ENCODE peak calls at places on chromosomes 4 and X, in nine cellular contexts. One of them, this sample, is unnamed.

GRCh38 chr4:38162240-38162784 is 202.1 kb downstream of the PTTG2 start:
- DNase-seq in breast epithelium: no peak
- DNase-seq in Peyer's patch: no peak
- DNase-seq in transverse colon: no peak
- DNase-seq in body of pancreas: peak; percentile 59
- DNase-seq in endodermal cell: no peak
- DNase-seq in CD8-positive, alpha-beta memory T cell: no peak
- DNase-seq in psoas muscle: no peak
- DNase-seq in upper lobe of right lung: no peak
- DNase-seq in this sample: peak; percentile 82

GRCh38 chr4:142687547-142688275 is 158.4 kb downstream of the INPP4B start:
- DNase-seq in body of pancreas: no peak
- DNase-seq in breast epithelium: no peak
- DNase-seq in Peyer's patch: no peak
- DNase-seq in endodermal cell: no peak
- DNase-seq in psoas muscle: no peak
- DNase-seq in CD8-positive, alpha-beta memory T cell: no peak
- DNase-seq in transverse colon: no peak
- DNase-seq in upper lobe of right lung: no peak
- DNase-seq in this sample: no peak

GRCh38 chr4:12446650-12447049 is 1018.0 kb upstream of the HS3ST1 start:
- DNase-seq in body of pancreas: no peak
- DNase-seq in upper lobe of right lung: no peak
- DNase-seq in transverse colon: no peak
- DNase-seq in CD8-positive, alpha-beta memory T cell: no peak
- DNase-seq in Peyer's patch: no peak
- DNase-seq in psoas muscle: no peak
- DNase-seq in breast epithelium: no peak
- DNase-seq in endodermal cell: no peak
- DNase-seq in this sample: no peak

GRCh38 chrX:66030505-66031317 is 9.2 kb downstream of the VSIG4 start:
- DNase-seq in endodermal cell: peak; percentile 58
- DNase-seq in body of pancreas: no peak
- DNase-seq in psoas muscle: no peak
- DNase-seq in transverse colon: peak; percentile 25
- DNase-seq in upper lobe of right lung: no peak
- DNase-seq in CD8-positive, alpha-beta memory T cell: no peak
- DNase-seq in Peyer's patch: no peak
- DNase-seq in breast epithelium: no peak
- DNase-seq in this sample: no peak

GRCh38 chr4:183639291-183639690 is 19.7 kb downstream of the RWDD4 start:
- DNase-seq in breast epithelium: no peak
- DNase-seq in Peyer's patch: no peak
- DNase-seq in body of pancreas: no peak
- DNase-seq in transverse colon: no peak
- DNase-seq in CD8-positive, alpha-beta memory T cell: no peak
- DNase-seq in psoas muscle: no peak
- DNase-seq in upper lobe of right lung: no peak
- DNase-seq in endodermal cell: no peak
- DNase-seq in this sample: no peak

GRCh38 chr4:186653973-186654372 is 69.7 kb downstream of the FAT1 start:
- DNase-seq in upper lobe of right lung: no peak
- DNase-seq in body of pancreas: no peak
- DNase-seq in CD8-positive, alpha-beta memory T cell: no peak
- DNase-seq in psoas muscle: no peak
- DNase-seq in transverse colon: no peak
- DNase-seq in Peyer's patch: no peak
- DNase-seq in breast epithelium: no peak
- DNase-seq in endodermal cell: no peak
- DNase-seq in this sample: no peak

GRCh38 chr4:61528595-61528994 is 328.5 kb downstream of the ADGRL3 start:
- DNase-seq in psoas muscle: no peak
- DNase-seq in upper lobe of right lung: no peak
- DNase-seq in CD8-positive, alpha-beta memory T cell: no peak
- DNase-seq in Peyer's patch: no peak
- DNase-seq in breast epithelium: no peak
- DNase-seq in transverse colon: no peak
- DNase-seq in endodermal cell: no peak
- DNase-seq in body of pancreas: no peak
- DNase-seq in this sample: no peak

GRCh38 chr4:57103051-57103450 is 7.1 kb downstream of the IGFBP7 start:
- DNase-seq in upper lobe of right lung: no peak
- DNase-seq in endodermal cell: no peak
- DNase-seq in body of pancreas: no peak
- DNase-seq in psoas muscle: peak; percentile 57
- DNase-seq in CD8-positive, alpha-beta memory T cell: no peak
- DNase-seq in transverse colon: no peak
- DNase-seq in breast epithelium: no peak
- DNase-seq in Peyer's patch: no peak
- DNase-seq in this sample: no peak

GRCh38 chr4:120671538-120671937 is 251.0 kb downstream of the PRDM5 start:
- DNase-seq in endodermal cell: no peak
- DNase-seq in upper lobe of right lung: no peak
- DNase-seq in Peyer's patch: no peak
- DNase-seq in CD8-positive, alpha-beta memory T cell: no peak
- DNase-seq in body of pancreas: no peak
- DNase-seq in psoas muscle: no peak
- DNase-seq in transverse colon: no peak
- DNase-seq in breast epithelium: no peak
- DNase-seq in this sample: no peak

GRCh38 chrX:39261446-39262147 is 460.3 kb downstream of the MID1IP1 start:
- DNase-seq in upper lobe of right lung: no peak
- DNase-seq in psoas muscle: no peak
- DNase-seq in breast epithelium: no peak
- DNase-seq in Peyer's patch: no peak
- DNase-seq in body of pancreas: no peak
- DNase-seq in CD8-positive, alpha-beta memory T cell: no peak
- DNase-seq in transverse colon: no peak
- DNase-seq in endodermal cell: peak; percentile 54
- DNase-seq in this sample: no peak

GRCh38 chr4:155509619-155510018 is 132.9 kb upstream of the MAP9 start:
- DNase-seq in body of pancreas: no peak
- DNase-seq in breast epithelium: no peak
- DNase-seq in psoas muscle: no peak
- DNase-seq in transverse colon: no peak
- DNase-seq in endodermal cell: no peak
- DNase-seq in Peyer's patch: no peak
- DNase-seq in upper lobe of right lung: no peak
- DNase-seq in CD8-positive, alpha-beta memory T cell: no peak
- DNase-seq in this sample: no peak

GRCh38 chrX:30364229-30364628 is 55.0 kb upstream of the NR0B1 start:
- DNase-seq in Peyer's patch: no peak
- DNase-seq in breast epithelium: no peak
- DNase-seq in psoas muscle: no peak
- DNase-seq in CD8-positive, alpha-beta memory T cell: no peak
- DNase-seq in upper lobe of right lung: no peak
- DNase-seq in transverse colon: no peak
- DNase-seq in endodermal cell: no peak
- DNase-seq in body of pancreas: no peak
- DNase-seq in this sample: no peak

GRCh38 chrX:23008431-23009099 is 8.8 kb downstream of the DDX53 start:
- DNase-seq in breast epithelium: no peak
- DNase-seq in psoas muscle: no peak
- DNase-seq in transverse colon: no peak
- DNase-seq in body of pancreas: no peak
- DNase-seq in endodermal cell: no peak
- DNase-seq in Peyer's patch: no peak
- DNase-seq in upper lobe of right lung: no peak
- DNase-seq in CD8-positive, alpha-beta memory T cell: no peak
- DNase-seq in this sample: no peak

GRCh38 chr4:84673475-84674230 is 90.7 kb downstream of the CDS1 start:
- DNase-seq in Peyer's patch: no peak
- DNase-seq in endodermal cell: no peak
- DNase-seq in upper lobe of right lung: no peak
- DNase-seq in psoas muscle: no peak
- DNase-seq in body of pancreas: no peak
- DNase-seq in breast epithelium: no peak
- DNase-seq in CD8-positive, alpha-beta memory T cell: no peak
- DNase-seq in transverse colon: no peak
- DNase-seq in this sample: no peak

GRCh38 chr4:69786547-69786946 is 26.1 kb upstream of the SULT1B1 start:
- DNase-seq in psoas muscle: no peak
- DNase-seq in endodermal cell: no peak
- DNase-seq in CD8-positive, alpha-beta memory T cell: no peak
- DNase-seq in transverse colon: no peak
- DNase-seq in body of pancreas: no peak
- DNase-seq in breast epithelium: no peak
- DNase-seq in Peyer's patch: no peak
- DNase-seq in upper lobe of right lung: no peak
- DNase-seq in this sample: no peak
- H3K4me3 ChIP-seq in psoas muscle: no peak overlapping the region
- H3K4me3 ChIP-seq in endodermal cell: no peak overlapping the region
- H3K4me3 ChIP-seq in CD8-positive, alpha-beta memory T cell: no peak overlapping the region
- H3K4me3 ChIP-seq in transverse colon: no peak overlapping the region
- H3K4me3 ChIP-seq in body of pancreas: no peak overlapping the region
- H3K4me3 ChIP-seq in breast epithelium: no peak overlapping the region
- H3K4me3 ChIP-seq in Peyer's patch: no peak overlapping the region
- H3K4me3 ChIP-seq in upper lobe of right lung: no peak overlapping the region
- H3K4me3 ChIP-seq in this sample: no peak overlapping the region

GRCh38 chr4:85672959-85673358 is 198.0 kb downstream of the ARHGAP24 start:
- DNase-seq in breast epithelium: no peak
- DNase-seq in upper lobe of right lung: no peak
- DNase-seq in psoas muscle: no peak
- DNase-seq in CD8-positive, alpha-beta memory T cell: no peak
- DNase-seq in Peyer's patch: no peak
- DNase-seq in transverse colon: no peak
- DNase-seq in body of pancreas: no peak
- DNase-seq in endodermal cell: no peak
- DNase-seq in this sample: no peak

GRCh38 chr4:85681194-85681803 is 206.3 kb downstream of the ARHGAP24 start:
- DNase-seq in upper lobe of right lung: no peak
- DNase-seq in CD8-positive, alpha-beta memory T cell: no peak
- DNase-seq in endodermal cell: no peak
- DNase-seq in body of pancreas: no peak
- DNase-seq in transverse colon: peak; percentile 19
- DNase-seq in psoas muscle: no peak
- DNase-seq in breast epithelium: peak; percentile 30
- DNase-seq in Peyer's patch: peak; percentile 72
- DNase-seq in this sample: no peak

GRCh38 chr4:85682391-85682790 is 207.4 kb downstream of the ARHGAP24 start:
- DNase-seq in Peyer's patch: no peak
- DNase-seq in transverse colon: no peak
- DNase-seq in upper lobe of right lung: no peak
- DNase-seq in endodermal cell: no peak
- DNase-seq in CD8-positive, alpha-beta memory T cell: no peak
- DNase-seq in psoas muscle: no peak
- DNase-seq in body of pancreas: no peak
- DNase-seq in breast epithelium: no peak
- DNase-seq in this sample: no peak

GRCh38 chr4:85673540-85673939 is 198.6 kb downstream of the ARHGAP24 start:
- DNase-seq in breast epithelium: no peak
- DNase-seq in Peyer's patch: no peak
- DNase-seq in transverse colon: no peak
- DNase-seq in CD8-positive, alpha-beta memory T cell: no peak
- DNase-seq in endodermal cell: no peak
- DNase-seq in body of pancreas: no peak
- DNase-seq in psoas muscle: no peak
- DNase-seq in upper lobe of right lung: no peak
- DNase-seq in this sample: no peak

GRCh38 chr4:85677286-85677685 is 202.3 kb downstream of the ARHGAP24 start:
- DNase-seq in upper lobe of right lung: no peak
- DNase-seq in body of pancreas: no peak
- DNase-seq in transverse colon: no peak
- DNase-seq in psoas muscle: no peak
- DNase-seq in CD8-positive, alpha-beta memory T cell: no peak
- DNase-seq in breast epithelium: no peak
- DNase-seq in Peyer's patch: no peak
- DNase-seq in endodermal cell: no peak
- DNase-seq in this sample: no peak
- H3K4me1 ChIP-seq in upper lobe of right lung: peaks cover 10% of the 10 kb centered on the region
- H3K4me1 ChIP-seq in body of pancreas: no peaks in the 10 kb centered on the region
- H3K4me1 ChIP-seq in transverse colon: no peaks in the 10 kb centered on the region
- H3K4me1 ChIP-seq in psoas muscle: no peaks in the 10 kb centered on the region
- H3K4me1 ChIP-seq in CD8-positive, alpha-beta memory T cell: no peaks in the 10 kb centered on the region
- H3K4me1 ChIP-seq in breast epithelium: no peaks in the 10 kb centered on the region
- H3K4me1 ChIP-seq in Peyer's patch: peaks cover 4% of the 10 kb centered on the region
- H3K4me1 ChIP-seq in endodermal cell: no peaks in the 10 kb centered on the region
- H3K4me1 ChIP-seq in this sample: no peaks in the 10 kb centered on the region

GRCh38 chr4:78777556-78777900 is 1.4 kb downstream of the BMP2K start:
- DNase-seq in breast epithelium: no peak
- DNase-seq in body of pancreas: no peak
- DNase-seq in Peyer's patch: no peak
- DNase-seq in endodermal cell: no peak
- DNase-seq in CD8-positive, alpha-beta memory T cell: no peak
- DNase-seq in upper lobe of right lung: no peak
- DNase-seq in transverse colon: no peak
- DNase-seq in psoas muscle: no peak
- DNase-seq in this sample: no peak
- H3K4me3 ChIP-seq in breast epithelium: peak overlapping the region; percentile 86
- H3K4me3 ChIP-seq in body of pancreas: peak overlapping the region; percentile 72
- H3K4me3 ChIP-seq in Peyer's patch: peak overlapping the region; percentile 79
- H3K4me3 ChIP-seq in endodermal cell: peak overlapping the region; percentile 95
- H3K4me3 ChIP-seq in CD8-positive, alpha-beta memory T cell: peak overlapping the region; percentile 76
- H3K4me3 ChIP-seq in upper lobe of right lung: peak overlapping the region; percentile 83
- H3K4me3 ChIP-seq in transverse colon: peak overlapping the region; percentile 82
- H3K4me3 ChIP-seq in psoas muscle: peak overlapping the region; percentile 90
- H3K4me3 ChIP-seq in this sample: peak overlapping the region; percentile 84

GRCh38 chr4:144580421-144580820 is 65.5 kb upstream of the HHIP start:
- DNase-seq in Peyer's patch: no peak
- DNase-seq in psoas muscle: no peak
- DNase-seq in transverse colon: no peak
- DNase-seq in endodermal cell: no peak
- DNase-seq in breast epithelium: no peak
- DNase-seq in CD8-positive, alpha-beta memory T cell: no peak
- DNase-seq in upper lobe of right lung: no peak
- DNase-seq in body of pancreas: no peak
- DNase-seq in this sample: no peak

GRCh38 chr4:144582105-144582850 is 63.7 kb upstream of the HHIP start:
- DNase-seq in CD8-positive, alpha-beta memory T cell: no peak
- DNase-seq in upper lobe of right lung: no peak
- DNase-seq in endodermal cell: no peak
- DNase-seq in body of pancreas: no peak
- DNase-seq in Peyer's patch: no peak
- DNase-seq in transverse colon: no peak
- DNase-seq in breast epithelium: no peak
- DNase-seq in psoas muscle: no peak
- DNase-seq in this sample: no peak

GRCh38 chr4:144578681-144579080 is 67.3 kb upstream of the HHIP start:
- DNase-seq in breast epithelium: no peak
- DNase-seq in CD8-positive, alpha-beta memory T cell: no peak
- DNase-seq in psoas muscle: no peak
- DNase-seq in transverse colon: no peak
- DNase-seq in upper lobe of right lung: no peak
- DNase-seq in Peyer's patch: no peak
- DNase-seq in body of pancreas: no peak
- DNase-seq in endodermal cell: no peak
- DNase-seq in this sample: no peak

GRCh38 chr4:144582975-144583374 is 63.0 kb upstream of the HHIP start:
- DNase-seq in Peyer's patch: no peak
- DNase-seq in transverse colon: no peak
- DNase-seq in breast epithelium: no peak
- DNase-seq in psoas muscle: no peak
- DNase-seq in CD8-positive, alpha-beta memory T cell: no peak
- DNase-seq in body of pancreas: no peak
- DNase-seq in upper lobe of right lung: no peak
- DNase-seq in endodermal cell: no peak
- DNase-seq in this sample: no peak

GRCh38 chr4:144579411-144580020 is 66.4 kb upstream of the HHIP start:
- DNase-seq in breast epithelium: no peak
- DNase-seq in endodermal cell: no peak
- DNase-seq in upper lobe of right lung: no peak
- DNase-seq in transverse colon: no peak
- DNase-seq in Peyer's patch: no peak
- DNase-seq in CD8-positive, alpha-beta memory T cell: no peak
- DNase-seq in psoas muscle: no peak
- DNase-seq in body of pancreas: no peak
- DNase-seq in this sample: no peak
- H3K4me1 ChIP-seq in breast epithelium: no peaks in the 10 kb centered on the region
- H3K4me1 ChIP-seq in endodermal cell: no peaks in the 10 kb centered on the region
- H3K4me1 ChIP-seq in upper lobe of right lung: no peaks in the 10 kb centered on the region
- H3K4me1 ChIP-seq in transverse colon: peaks cover 6% of the 10 kb centered on the region
- H3K4me1 ChIP-seq in Peyer's patch: no peaks in the 10 kb centered on the region
- H3K4me1 ChIP-seq in CD8-positive, alpha-beta memory T cell: no peaks in the 10 kb centered on the region
- H3K4me1 ChIP-seq in psoas muscle: no peaks in the 10 kb centered on the region
- H3K4me1 ChIP-seq in body of pancreas: no peaks in the 10 kb centered on the region
- H3K4me1 ChIP-seq in this sample: peaks cover 8% of the 10 kb centered on the region

This sample was measured in right lobe of liver.